ENCODE peak calls at places on chromosomes 11 and 22, in seven cellular contexts. N is CD8-positive, alpha-beta T cell; V is heart left ventricle; W is thyroid gland; L is body of pancreas; T is dorsolateral prefrontal cortex; Q is uterus. P is an unnamed sample.

GRCh38 chr22:45376703-45377102 is 36.7 kb downstream of the SMC1B start:
- DNase-seq in W (peak), T (no peak), V (no peak), N (no peak), L (peak), Q (peak), P (no peak)

GRCh38 chr11:59158206-59159068 is 13.5 kb upstream of the DTX4 start:
- DNase-seq in V (no peak), L (peak), W (peak), Q (peak), T (no peak), N (peak), P (peak)

GRCh38 chr11:94793822-94794221 is 25.7 kb downstream of the AMOTL1 start:
- DNase-seq in W (no peak), L (no peak), Q (no peak), N (no peak), T (no peak), V (no peak), P (no peak)

GRCh38 chr11:74057251-74058151 is 48.6 kb upstream of the UCP3 start:
- DNase-seq in V (no peak), N (no peak), W (no peak), L (no peak), T (no peak), Q (no peak), P (peak)

GRCh38 chr22:49699928-49700498 is 127.7 kb downstream of the BRD1 start:
- DNase-seq in N (no peak), L (no peak), T (no peak), Q (no peak), V (no peak), W (no peak), P (no peak)

GRCh38 chr11:33942954-33943353 is 51.1 kb upstream of the LMO2 start:
- DNase-seq in L (peak), T (no peak), N (no peak), V (no peak), Q (no peak), W (peak), P (no peak)

GRCh38 chr22:20422271-20422958 is 15.2 kb downstream of the SCARF2 start:
- DNase-seq in T (peak), W (no peak), Q (no peak), N (no peak), L (no peak), V (peak), P (no peak)

GRCh38 chr22:17924735-17925727 is 99.3 kb downstream of the MICAL3 start:
- DNase-seq in V (no peak), Q (no peak), T (no peak), N (no peak), W (peak), L (no peak), P (no peak)

GRCh38 chr11:34343153-34343552 is 14.7 kb downstream of the ABTB2 start:
- DNase-seq in N (no peak), L (no peak), W (no peak), Q (no peak), T (no peak), V (no peak), P (no peak)

GRCh38 chr11:116312560-116313340 is 460.0 kb downstream of the BUD13 start:
- DNase-seq in Q (peak), W (peak), V (peak), L (peak), T (peak), N (no peak), P (no peak)

GRCh38 chr22:29520851-29521250 is 32.7 kb downstream of the THOC5 start:
- DNase-seq in T (no peak), N (no peak), Q (no peak), W (no peak), V (no peak), L (no peak), P (peak)

GRCh38 chr11:124707813-124708212 is 31.9 kb upstream of the NRGN start:
- DNase-seq in T (no peak), V (no peak), Q (no peak), L (no peak), N (no peak), W (no peak), P (no peak)

GRCh38 chr11:288328-289144 is at the start of gene PGGHG:
- DNase-seq in L (peak), Q (peak), W (peak), N (no peak), T (peak), V (peak), P (no peak)

GRCh38 chr11:126776125-126776524 is 224.4 kb downstream of the KIRREL3 start:
- DNase-seq in Q (no peak), W (no peak), T (no peak), N (no peak), L (peak), V (no peak), P (no peak)

GRCh38 chr11:35343033-35343598 is 76.2 kb downstream of the SLC1A2 start:
- DNase-seq in N (no peak), V (no peak), Q (no peak), L (no peak), W (no peak), T (no peak), P (no peak)

GRCh38 chr22:39215430-39216142 is 29.2 kb downstream of the PDGFB start:
- DNase-seq in Q (no peak), N (no peak), T (peak), W (no peak), L (peak), V (no peak), P (no peak)
- TF ChIP-seq CTCF in Q (no peak), N (peak), T (no peak), W (peak), L (peak), V (peak), P (peak)

GRCh38 chr11:15471028-15471708 is 356.4 kb downstream of the INSC start:
- DNase-seq in Q (no peak), T (no peak), L (no peak), V (no peak), N (no peak), W (no peak), P (no peak)
- H3K27ac ChIP-seq in Q (no peak), T (no peak), L (no peak), V (no peak), N (no peak), W (no peak), P (no peak)

GRCh38 chr22:35418726-35419125 is 18.8 kb downstream of the MCM5 start:
- DNase-seq in L (no peak), W (no peak), N (no peak), Q (no peak), V (no peak), T (no peak), P (no peak)

GRCh38 chr22:35422145-35422544 is 22.2 kb downstream of the MCM5 start:
- DNase-seq in L (no peak), W (no peak), N (no peak), Q (no peak), V (no peak), T (no peak), P (no peak)

GRCh38 chr22:35419756-35420155 is 19.8 kb downstream of the MCM5 start:
- DNase-seq in W (no peak), Q (no peak), L (no peak), V (no peak), N (no peak), T (no peak), P (no peak)

GRCh38 chr22:35422936-35423335 is 23.0 kb downstream of the MCM5 start:
- DNase-seq in L (no peak), T (no peak), V (no peak), W (no peak), N (no peak), Q (no peak), P (no peak)

DNA sequence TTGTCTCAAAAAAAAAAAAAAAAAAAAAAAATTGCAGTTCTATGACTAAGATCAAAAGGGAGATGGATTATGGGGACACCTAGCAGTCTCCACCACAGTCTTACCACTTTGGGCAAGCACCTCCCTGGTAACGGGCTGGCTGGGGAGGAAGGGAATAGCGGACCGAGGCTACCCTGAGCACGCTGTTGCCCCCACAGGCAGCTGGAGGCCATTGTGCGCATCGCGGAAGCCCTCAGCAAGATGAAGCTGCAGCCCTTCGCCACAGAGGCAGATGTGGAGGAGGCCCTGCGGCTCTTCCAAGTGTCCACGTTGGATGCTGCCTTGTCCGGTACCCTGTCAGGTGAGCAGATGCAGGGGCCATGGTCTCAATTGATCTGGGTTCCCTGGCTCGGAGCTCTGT is 21.2 kb downstream of the MCM5 start:
- DNase-seq in L (no peak), W (no peak), T (no peak), N (no peak), V (no peak), Q (no peak), P (no peak)
- TF ChIP-seq CTCF in L (no peak), W (no peak), T (no peak), N (no peak), V (no peak), Q (no peak), P (no peak)

GRCh38 chr22:19108807-19109197 is 13.4 kb downstream of the DGCR2 start:
- DNase-seq in V (no peak), N (no peak), Q (no peak), W (no peak), T (no peak), L (no peak), P (no peak)

GRCh38 chr22:19107730-19108074 is 14.5 kb downstream of the DGCR2 start:
- DNase-seq in L (no peak), N (no peak), T (no peak), Q (no peak), V (no peak), W (no peak), P (no peak)

GRCh38 chr22:19111140-19111539 is 11.1 kb downstream of the DGCR2 start:
- DNase-seq in L (no peak), N (no peak), V (no peak), Q (no peak), T (no peak), W (no peak), P (no peak)

GRCh38 chr22:19110064-19110458 is 12.2 kb downstream of the DGCR2 start:
- DNase-seq in T (no peak), V (no peak), Q (no peak), N (no peak), L (no peak), W (no peak), P (no peak)

DNA sequence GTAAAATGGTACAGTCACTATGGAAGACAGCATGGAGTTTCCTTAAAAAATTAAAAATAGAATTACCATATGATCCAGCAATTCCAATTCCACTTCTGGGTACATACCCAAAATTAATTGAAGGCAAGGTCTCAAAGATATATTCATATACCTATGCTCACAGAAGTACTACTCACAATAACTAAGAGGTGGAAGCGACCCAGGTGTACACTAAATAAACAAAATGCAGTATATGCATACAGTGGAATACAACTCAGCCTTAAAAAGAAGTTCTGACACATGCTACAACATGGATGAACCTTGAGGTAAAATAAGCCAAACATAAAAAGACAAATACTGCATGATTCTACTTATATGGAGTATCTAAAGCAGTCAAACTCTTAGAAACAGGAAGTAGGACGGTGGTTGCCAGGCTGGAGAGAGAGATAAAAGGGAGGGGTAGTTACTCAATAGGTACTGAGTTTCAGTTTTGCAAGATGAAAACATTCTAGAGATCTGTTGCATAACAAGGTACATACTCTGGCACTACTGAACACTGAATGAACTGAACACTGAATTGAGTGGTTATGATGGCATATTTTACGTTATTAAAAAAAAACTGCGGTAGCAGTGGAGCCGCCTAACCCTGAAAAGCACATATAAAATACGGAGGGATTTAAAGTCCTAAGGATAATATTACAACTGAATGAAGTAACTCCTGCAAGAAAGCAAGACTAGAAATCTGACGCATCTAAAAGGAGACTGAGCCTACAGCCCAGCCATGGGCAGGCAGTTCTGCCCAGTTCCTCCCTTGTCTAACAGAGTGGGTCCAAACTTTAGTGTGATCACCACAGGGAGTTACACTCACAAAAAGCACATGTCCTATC is 12.8 kb downstream of the DGCR2 start:
- DNase-seq in L (peak), T (no peak), Q (no peak), N (peak), W (peak), V (no peak), P (no peak)
- H3K27ac ChIP-seq in L (peak), T (no peak), Q (no peak), N (peak), W (peak), V (no peak), P (no peak)

GRCh38 chr22:22462813-22463567 is 45.6 kb downstream of the ZNF280B start:
- DNase-seq in V (no peak), T (no peak), W (no peak), Q (no peak), L (no peak), N (no peak), P (no peak)
- TF ChIP-seq CTCF in V (no peak), T (no peak), W (no peak), Q (no peak), L (no peak), N (no peak), P (peak)